ENCODE peak calls at places on chromosomes 4 and X, in five cellular contexts. S is stimulated activated naive CD8-positive, alpha-beta T cell treated with anti-CD3 and anti-CD28 coated beads, Interleukin-15, Interleukin-2, amounts not matched to agents 100 U/mL and 50 U/mL, for 24 hours; C is prostate gland; X is NCI-H69; D is AG09319. V is an unnamed sample.

GRCh38 chr4:185196437-185196836 is 7.4 kb downstream of the CFAP97 start:
- DNase-seq in D (no peak), C (no peak), X (no peak), S (no peak), V (no peak)

GRCh38 chrX:108437789-108438623 is at the start of gene COL4A6:
- DNase-seq in D (no peak), C (peak), S (no peak), X (peak), V (no peak)

GRCh38 chr4:11355224-11355623 is 73.5 kb downstream of the HS3ST1 start:
- DNase-seq in S (no peak), X (no peak), C (no peak), D (no peak), V (no peak)

GRCh38 chr4:134756456-134756855 is 554.9 kb upstream of the PABPC4L start:
- DNase-seq in D (no peak), C (no peak), X (peak), S (no peak), V (no peak)

GRCh38 chr4:3936184-3936583 is 170.0 kb downstream of the ADRA2C start:
- DNase-seq in D (no peak), S (no peak), X (no peak), C (no peak), V (no peak)

GRCh38 chr4:11701978-11702377 is 273.3 kb upstream of the HS3ST1 start:
- DNase-seq in C (no peak), D (no peak), X (no peak), S (no peak), V (no peak)

GRCh38 chr4:81723044-81723884 is 251.6 kb upstream of the RASGEF1B start:
- DNase-seq in C (no peak), D (no peak), X (peak), S (no peak), V (no peak)

GRCh38 chr4:6641971-6642320 is 1.5 kb downstream of the MRFAP1 start:
- DNase-seq in C (no peak), S (no peak), X (no peak), D (no peak), V (peak)

GRCh38 chr4:20284990-20285389 is 33.3 kb downstream of the SLIT2 start:
- DNase-seq in D (no peak), S (no peak), X (peak), C (no peak), V (no peak)

GRCh38 chr4:110629214-110629754 is 6.4 kb upstream of the PITX2 start:
- DNase-seq in D (no peak), S (no peak), C (no peak), X (no peak), V (no peak)

GRCh38 chr4:165612936-165613335 is 234.1 kb downstream of the CPE start:
- DNase-seq in D (no peak), X (peak), C (no peak), S (no peak), V (no peak)

GRCh38 chr4:83276299-83277040 is 8.1 kb downstream of the COQ2 start:
- DNase-seq in S (no peak), D (no peak), X (no peak), C (no peak), V (no peak)

GRCh38 chr4:38281416-38282071 is 321.3 kb downstream of the PTTG2 start:
- DNase-seq in S (no peak), D (no peak), C (no peak), X (no peak), V (no peak)

GRCh38 chr4:80006935-80007744 is 65.9 kb downstream of the ANTXR2 start:
- DNase-seq in D (no peak), X (peak), S (no peak), C (peak), V (no peak)

GRCh38 chr4:113976937-113977855 is 2.3 kb downstream of the ARSJ start:
- DNase-seq in S (no peak), C (no peak), X (peak), D (no peak), V (no peak)

GRCh38 chrX:152632445-152633097 is 5.1 kb upstream of the GABRQ start:
- DNase-seq in X (peak), S (peak), D (peak), C (peak), V (peak)

GRCh38 chr4:15003441-15003890 is 1.2 kb downstream of the CPEB2 start:
- DNase-seq in C (peak), D (no peak), X (peak), S (peak), V (peak)

GRCh38 chrX:17563076-17563475 is 174.2 kb upstream of the SCML1 start:
- DNase-seq in D (no peak), C (no peak), S (no peak), X (no peak), V (no peak)

GRCh38 chrX:101759000-101759399 is 99.3 kb upstream of the ARMCX2 start:
- DNase-seq in D (peak), C (peak), X (peak), S (peak), V (peak)